ENCODE peak calls at places on chromosomes 2 and 18, in four cellular contexts. S is sigmoid colon, A is prostate gland, G is GM12878. X is an unnamed sample.

GRCh38 chr2:223859070-223859469 is 21.7 kb upstream of the AP1S3 start:
- DNase-seq in G (no peak), A (no peak), S (no peak), X (no peak)

GRCh38 chr2:37664190-37664751 is 7.2 kb downstream of the CDC42EP3 start:
- DNase-seq in A (no peak), G (no peak), S (no peak), X (no peak)

GRCh38 chr18:54117853-54118773 is 106.4 kb downstream of the MBD2 start:
- DNase-seq in S (no peak), G (no peak), A (no peak), X (no peak)

GRCh38 chr2:55026202-55026601 is 24.0 kb downstream of the RTN4 start:
- DNase-seq in S (no peak), G (no peak), A (no peak), X (no peak)

GRCh38 chr2:205456682-205457081 is 225.6 kb upstream of the NRP2 start:
- DNase-seq in A (no peak), G (no peak), S (no peak), X (no peak)

GRCh38 chr2:103773884-103774283 is 1012.1 kb downstream of the TMEM182 start:
- DNase-seq in A (no peak), G (no peak), S (no peak), X (no peak)

GRCh38 chr18:46338213-46338612 is 234.0 kb downstream of the HAUS1 start:
- DNase-seq in A (no peak), S (peak), G (no peak), X (peak)

GRCh38 chr2:120566331-120567035 is 169.2 kb upstream of the GLI2 start:
- DNase-seq in A (no peak), G (no peak), S (peak), X (no peak)

GRCh38 chr18:9629709-9630108 is 15.3 kb upstream of the PPP4R1 start:
- DNase-seq in S (no peak), G (no peak), A (no peak), X (no peak)

GRCh38 chr18:7923105-7923504 is 356.0 kb downstream of the PTPRM start:
- DNase-seq in S (no peak), A (no peak), G (no peak), X (no peak)

GRCh38 chr18:56639094-56639361 is 636 bp upstream of the TXNL1 start:
- DNase-seq in G (no peak), S (no peak), A (no peak), X (no peak)

GRCh38 chr2:44948565-44949328 is 7.2 kb downstream of the SIX3 start:
- DNase-seq in A (no peak), S (no peak), G (no peak), X (peak)

GRCh38 chr2:57097855-57098254 is 914.1 kb downstream of the CCDC85A start:
- DNase-seq in S (no peak), G (no peak), A (no peak), X (no peak)

GRCh38 chr2:47344890-47345583 is 57.9 kb upstream of the MSH2 start:
- DNase-seq in A (peak), S (peak), G (no peak), X (peak)
- TF ChIP-seq POLR2AphosphoS5 in A (peak), S (no peak), G (no peak), X (no peak)

GRCh38 chr2:20424300-20425290 is 22.3 kb upstream of the RHOB start:
- DNase-seq in A (no peak), G (peak), S (peak), X (peak)
- TF ChIP-seq POLR2AphosphoS5 in A (no peak), G (no peak), S (peak), X (peak)

DNA sequence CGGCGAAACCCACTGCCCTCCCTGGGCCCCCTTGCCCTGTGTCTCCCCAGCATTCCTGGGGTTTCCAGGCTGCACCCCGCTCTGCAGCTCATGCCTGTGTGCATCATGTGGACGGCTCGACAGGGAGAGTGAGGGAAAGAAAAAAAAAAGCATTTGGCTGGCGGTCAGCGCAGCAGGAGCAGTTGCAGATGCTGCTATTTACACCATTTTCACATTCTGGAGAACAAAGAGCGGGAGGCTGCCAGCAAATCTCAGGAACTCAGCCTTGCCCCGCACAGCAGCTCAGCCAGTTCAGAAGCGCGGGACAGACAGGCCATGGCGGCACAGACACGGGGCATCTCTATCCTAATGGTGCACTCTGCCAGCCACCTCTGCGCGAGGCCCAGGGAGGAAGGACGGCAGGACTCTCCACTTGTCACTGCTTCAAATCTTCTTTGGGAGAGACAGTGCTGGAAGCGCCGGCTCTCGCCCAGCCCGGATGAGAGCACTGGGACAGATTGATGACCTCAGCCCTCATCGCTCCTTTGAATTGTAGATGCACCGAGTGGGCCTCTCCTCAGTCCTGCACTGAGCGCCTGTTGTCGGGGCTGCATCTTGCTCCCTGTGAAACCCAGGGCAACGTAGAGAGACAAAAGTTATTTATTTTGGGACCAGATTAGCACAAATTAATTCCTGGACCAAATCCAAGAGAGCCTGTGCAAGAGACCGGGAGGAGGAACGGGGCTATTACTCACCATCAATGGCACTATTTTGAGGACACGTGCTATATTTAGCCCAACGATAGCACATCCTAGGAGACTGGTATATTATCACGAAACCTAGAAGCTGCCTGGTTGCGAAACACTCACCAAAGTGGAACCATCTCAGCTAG is 211.3 kb upstream of the SMIM21 start:
- DNase-seq in S (peak), G (no peak), A (no peak), X (no peak)
- TF ChIP-seq POLR2AphosphoS5 in S (peak), G (no peak), A (no peak), X (no peak)

GRCh38 chr2:163558286-163559009 is 177.4 kb downstream of the FIGN start:
- DNase-seq in A (no peak), S (no peak), G (no peak), X (no peak)
- TF ChIP-seq POLR2AphosphoS5 in A (no peak), S (no peak), G (no peak), X (no peak)

DNA sequence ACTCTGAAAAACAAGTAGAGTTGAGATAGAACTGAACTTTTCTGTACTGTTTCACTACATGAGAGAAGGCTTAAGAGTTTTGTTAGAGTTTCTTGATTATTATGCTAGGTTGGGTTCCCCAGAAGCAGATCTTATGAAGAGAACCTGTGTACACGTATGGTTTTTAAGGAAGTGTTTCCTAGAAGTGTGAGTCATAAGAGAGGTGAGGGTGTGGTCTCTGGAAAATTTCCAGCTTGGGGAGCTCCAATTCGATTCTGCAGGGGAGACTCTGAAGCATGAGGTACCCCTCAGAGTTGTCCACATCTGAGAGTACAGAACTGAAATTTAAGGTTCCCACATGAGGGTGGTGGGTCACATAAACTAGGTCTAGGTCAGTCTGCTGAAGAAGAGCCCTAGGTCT is 83.3 kb upstream of the MAP2 start:
- DNase-seq in G (no peak), A (no peak), S (no peak), X (no peak)
- TF ChIP-seq POLR2AphosphoS5 in G (no peak), A (no peak), S (no peak), X (no peak)

GRCh38 chr2:230954738-230955137 is 29.7 kb upstream of the GPR55 start:
- DNase-seq in A (no peak), G (no peak), S (no peak), X (no peak)

GRCh38 chr2:230957756-230958391 is 32.8 kb upstream of the GPR55 start:
- DNase-seq in S (no peak), G (no peak), A (no peak), X (no peak)

GRCh38 chr2:230958803-230959756 is 34.0 kb upstream of the GPR55 start:
- DNase-seq in G (no peak), A (no peak), S (no peak), X (no peak)

GRCh38 chr2:230955163-230955779 is 30.2 kb upstream of the GPR55 start:
- DNase-seq in G (no peak), S (no peak), A (no peak), X (no peak)

GRCh38 chr2:230956827-230957755 is 32.0 kb upstream of the GPR55 start:
- DNase-seq in A (peak), G (peak), S (no peak), X (no peak)
- TF ChIP-seq POLR2AphosphoS5 in A (peak), G (peak), S (no peak), X (no peak)

GRCh38 chr2:675982-676646 is 1.1 kb downstream of the TMEM18 start:
- DNase-seq in S (peak), G (no peak), A (peak), X (no peak)

GRCh38 chr2:675460-675859 is 1.7 kb downstream of the TMEM18 start:
- DNase-seq in S (no peak), A (no peak), G (no peak), X (peak)

GRCh38 chr2:677056-677949 is at the start of gene TMEM18:
- DNase-seq in S (peak), A (peak), G (peak), X (peak)

GRCh38 chr2:675051-675450 is 2.2 kb downstream of the TMEM18 start:
- DNase-seq in A (no peak), G (no peak), S (no peak), X (no peak)

GRCh38 chr2:676647-677055 is 555 bp downstream of the TMEM18 start:
- DNase-seq in A (peak), S (peak), G (peak), X (peak)
- TF ChIP-seq POLR2AphosphoS5 in A (peak), S (no peak), G (no peak), X (no peak)